ENCODE peak calls at places on chromosome 17, in eight cellular contexts. K, T, D, A, V, O, X and G are unnamed samples.

GRCh38 chr17:44556114-44556853 is 1.0 kb upstream of the FZD2 start:
- DNase-seq in K (peak; percentile 47), T (peak; percentile 68), D (peak; percentile 63), A (no peak), V (peak; percentile 83), O (peak; percentile 98), X (peak; percentile 67), G (peak; percentile 29)

GRCh38 chr17:68437979-68438877 is 19.1 kb downstream of the WIPI1 start:
- DNase-seq in K (peak; percentile 68), T (no peak), D (peak; percentile 79), A (no peak), V (no peak), O (peak; percentile 35), X (no peak), G (peak; percentile 72)

GRCh38 chr17:1147664-1148063 is 32.1 kb downstream of the ABR start:
- DNase-seq in K (peak; percentile 88), T (no peak), D (peak; percentile 80), A (peak; percentile 36), V (peak; percentile 87), O (peak; percentile 92), X (no peak), G (peak; percentile 81)

GRCh38 chr17:48892940-48893645 is 506 bp downstream of the ATP5MC1 start:
- DNase-seq in K (no peak), T (no peak), D (no peak), A (no peak), V (no peak), O (peak; percentile 39), X (no peak), G (no peak)

GRCh38 chr17:80485846-80486245 is 9.4 kb upstream of the NPTX1 start:
- DNase-seq in K (no peak), T (no peak), D (no peak), A (no peak), V (no peak), O (no peak), X (no peak), G (no peak)

GRCh38 chr17:18004901-18005305 is 32.2 kb downstream of the DRC3 start:
- DNase-seq in K (no peak), T (no peak), D (no peak), A (no peak), V (peak; percentile 57), O (peak; percentile 67), X (no peak), G (no peak)

GRCh38 chr17:79601604-79602420 is 9.0 kb downstream of the RBFOX3 start:
- DNase-seq in K (no peak), T (no peak), D (no peak), A (no peak), V (no peak), O (no peak), X (no peak), G (no peak)

GRCh38 chr17:73142763-73143395 is 21.9 kb upstream of the SSTR2 start:
- DNase-seq in K (no peak), T (no peak), D (peak; percentile 30), A (no peak), V (no peak), O (no peak), X (no peak), G (no peak)

GRCh38 chr17:78652913-78653312 is 75.7 kb upstream of the DNAH17 start:
- DNase-seq in K (no peak), T (peak; percentile 19), D (no peak), A (no peak), V (no peak), O (no peak), X (no peak), G (no peak)

GRCh38 chr17:1126801-1127550 is 52.8 kb downstream of the ABR start:
- DNase-seq in K (no peak), T (no peak), D (no peak), A (no peak), V (no peak), O (no peak), X (no peak), G (no peak)

GRCh38 chr17:77286641-77287431 is 146.1 kb downstream of the SEC14L1 start:
- DNase-seq in K (peak; percentile 88), T (peak; percentile 87), D (no peak), A (peak; percentile 92), V (no peak), O (no peak), X (peak; percentile 88), G (peak; percentile 88)

GRCh38 chr17:17778308-17779014 is 58.3 kb downstream of the SREBF1 start:
- DNase-seq in K (peak; percentile 63), T (peak; percentile 96), D (no peak), A (no peak), V (no peak), O (no peak), X (peak; percentile 68), G (peak; percentile 56)

GRCh38 chr17:74635418-74635817 is 11.9 kb upstream of the CD300E start:
- DNase-seq in K (no peak), T (no peak), D (no peak), A (no peak), V (no peak), O (peak; percentile 55), X (no peak), G (no peak)

GRCh38 chr17:74633261-74633783 is 9.8 kb upstream of the CD300E start:
- DNase-seq in K (no peak), T (no peak), D (no peak), A (no peak), V (no peak), O (no peak), X (no peak), G (no peak)

GRCh38 chr17:74632597-74632996 is 9.1 kb upstream of the CD300E start:
- DNase-seq in K (no peak), T (no peak), D (no peak), A (no peak), V (no peak), O (no peak), X (no peak), G (no peak)

GRCh38 chr17:74631468-74632195 is 8.1 kb upstream of the CD300E start:
- DNase-seq in K (no peak), T (no peak), D (no peak), A (no peak), V (no peak), O (no peak), X (peak; percentile 80), G (no peak)

DNA sequence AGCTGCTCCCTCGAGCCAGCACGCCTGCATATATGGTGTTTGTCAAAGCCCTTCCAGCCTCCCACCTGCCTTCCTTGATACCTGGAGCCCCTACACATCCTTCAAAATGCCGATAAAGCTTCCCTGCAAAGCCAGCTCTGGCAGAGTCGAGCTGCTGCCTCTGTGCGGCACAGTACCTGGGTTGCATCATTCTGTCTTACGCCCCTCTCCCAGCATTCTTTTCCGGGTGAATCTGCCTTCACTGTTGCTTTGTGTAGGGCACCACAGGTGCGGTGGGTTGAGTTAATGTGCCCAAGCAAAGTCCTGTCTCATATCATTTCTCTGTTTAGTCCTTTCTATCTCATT is 8.6 kb upstream of the CD300E start:
- DNase-seq in K (no peak), T (no peak), D (no peak), A (no peak), V (no peak), O (peak; percentile 38), X (peak; percentile 57), G (no peak)
- H3K4me3 ChIP-seq in K (no peak overlapping the region), T (no peak overlapping the region), D (no peak overlapping the region), A (no peak overlapping the region), V (no peak overlapping the region), O (no peak overlapping the region), X (no peak overlapping the region), G (no peak overlapping the region)

DNA sequence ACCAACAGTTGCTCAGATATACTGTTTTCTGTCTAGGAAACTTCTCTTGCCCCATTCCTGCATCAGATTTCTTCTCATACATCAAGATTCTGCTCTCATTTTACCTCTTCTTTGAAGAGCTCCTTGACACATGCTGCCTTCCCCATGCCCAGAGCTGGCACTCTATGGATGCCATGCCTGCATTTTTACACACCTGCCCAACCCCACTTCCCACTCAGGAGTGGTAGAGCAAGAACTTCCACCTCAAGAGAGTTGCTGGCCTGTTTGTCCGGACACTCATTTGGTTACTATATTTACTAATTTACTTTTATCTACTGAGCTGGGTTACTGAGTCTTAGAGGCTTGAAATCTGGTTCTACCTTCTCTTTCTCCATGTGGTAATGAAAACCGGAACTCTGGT is 98.3 kb upstream of the HLF start:
- DNase-seq in K (no peak), T (no peak), D (no peak), A (no peak), V (no peak), O (no peak), X (no peak), G (no peak)
- TF ChIP-seq POLR2AphosphoS5 in K (no peak), T (no peak), D (no peak), A (no peak), V (no peak), O (no peak), X (no peak), G (no peak)

GRCh38 chr17:34225046-34225445 is 30.0 kb upstream of the CCL2 start:
- DNase-seq in K (no peak), T (no peak), D (no peak), A (no peak), V (no peak), O (no peak), X (no peak), G (no peak)

GRCh38 chr17:34222732-34223486 is 32.2 kb upstream of the CCL2 start:
- DNase-seq in K (no peak), T (no peak), D (no peak), A (no peak), V (no peak), O (no peak), X (no peak), G (no peak)

GRCh38 chr17:34226011-34226410 is 29.1 kb upstream of the CCL2 start:
- DNase-seq in K (no peak), T (no peak), D (no peak), A (no peak), V (no peak), O (no peak), X (no peak), G (no peak)

GRCh38 chr17:34230342-34230741 is 24.7 kb upstream of the CCL2 start:
- DNase-seq in K (no peak), T (no peak), D (no peak), A (no peak), V (no peak), O (no peak), X (no peak), G (no peak)

GRCh38 chr17:34227707-34228106 is 27.4 kb upstream of the CCL2 start:
- DNase-seq in K (no peak), T (no peak), D (no peak), A (no peak), V (no peak), O (no peak), X (no peak), G (no peak)
- TF ChIP-seq CTCF in K (no peak), T (no peak), D (no peak), A (no peak), V (no peak), O (no peak), X (no peak), G (no peak)

GRCh38 chr17:6079155-6079554 is 9.0 kb downstream of the WSCD1 start:
- DNase-seq in K (no peak), T (no peak), D (no peak), A (no peak), V (no peak), O (no peak), X (no peak), G (no peak)
- H3K4me3 ChIP-seq in K (no peak overlapping the region), T (no peak overlapping the region), D (no peak overlapping the region), A (no peak overlapping the region), V (no peak overlapping the region), O (no peak overlapping the region), X (no peak overlapping the region), G (no peak overlapping the region)